ENCODE peak calls at places on chromosomes 5 and 9, in ten cellular contexts. N is GM12865, V is astrocyte of the spinal cord, G is cardiac muscle cell, D is bronchial epithelial cell, K is heart right ventricle, C is RWPE2, F is esophagus squamous epithelium, L is brain microvascular endothelial cell, E is psoas muscle. H is an unnamed sample.

GRCh38 chr5:6419340-6419852 is 29.3 kb upstream of the UBE2QL1 start:
- DNase-seq in N (no peak), V (no peak), G (no peak), D (peak; percentile 89), K (peak; percentile 10), C (no peak), F (no peak), L (no peak), E (no peak), H (no peak)

GRCh38 chr5:1729641-1730486 is 69.8 kb downstream of the MRPL36 start:
- DNase-seq in N (no peak), V (no peak), G (no peak), D (no peak), K (no peak), C (peak; percentile 51), F (no peak), L (no peak), E (no peak), H (no peak)

GRCh38 chr9:87722393-87722792 is 3.5 kb upstream of the CTSL start:
- DNase-seq in N (no peak), V (no peak), G (no peak), D (no peak), K (peak; percentile 37), C (no peak), F (no peak), L (no peak), E (no peak), H (no peak)

GRCh38 chr5:181246276-181247050 is 2.8 kb upstream of the RACK1 start:
- DNase-seq in N (peak; percentile 89), V (peak; percentile 86), G (peak; percentile 86), D (peak; percentile 64), K (peak; percentile 92), C (peak; percentile 91), F (no peak), L (peak; percentile 80), E (peak; percentile 96), H (peak; percentile 14)

GRCh38 chr5:16427572-16427971 is 38.0 kb downstream of the ZNF622 start:
- DNase-seq in N (no peak), V (no peak), G (no peak), D (no peak), K (no peak), C (no peak), F (no peak), L (no peak), E (no peak), H (no peak)

GRCh38 chr5:136174021-136174659 is 18.8 kb downstream of the SMIM32 start:
- DNase-seq in N (peak; percentile 60), V (peak; percentile 64), G (peak; percentile 34), D (peak; percentile 71), K (no peak), C (no peak), F (no peak), L (peak; percentile 53), E (no peak), H (peak; percentile 23)

GRCh38 chr9:78354324-78354973 is 57.5 kb downstream of the PSAT1 start:
- DNase-seq in N (no peak), V (no peak), G (no peak), D (no peak), K (no peak), C (no peak), F (no peak), L (no peak), E (no peak), H (no peak)

GRCh38 chr5:179822444-179822990 is 1.8 kb downstream of the SQSTM1 start:
- DNase-seq in N (no peak), V (no peak), G (no peak), D (no peak), K (no peak), C (no peak), F (no peak), L (no peak), E (no peak), H (no peak)

GRCh38 chr5:119454171-119454570 is 1.9 kb downstream of the HSD17B4 start:
- DNase-seq in N (no peak), V (no peak), G (no peak), D (no peak), K (no peak), C (no peak), F (no peak), L (no peak), E (no peak), H (no peak)

GRCh38 chr9:37550781-37551180 is 25.4 kb downstream of the FBXO10 start:
- DNase-seq in N (no peak), V (peak; percentile 47), G (no peak), D (no peak), K (no peak), C (no peak), F (no peak), L (peak; percentile 53), E (no peak), H (peak; percentile 62)

GRCh38 chr5:133240425-133241091 is 188.7 kb downstream of the HSPA4 start:
- DNase-seq in N (peak; percentile 90), V (peak; percentile 96), G (no peak), D (peak; percentile 96), K (peak; percentile 14), C (peak; percentile 93), F (no peak), L (peak; percentile 99), E (no peak), H (peak; percentile 62)

GRCh38 chr5:139711852-139712171 is 63.7 kb downstream of the CXXC5 start:
- DNase-seq in N (no peak), V (no peak), G (no peak), D (no peak), K (no peak), C (no peak), F (no peak), L (no peak), E (peak; percentile 61), H (no peak)

GRCh38 chr9:86099695-86100364 is 472 bp upstream of the GOLM1 start:
- DNase-seq in N (peak; percentile 14), V (peak; percentile 52), G (peak; percentile 49), D (peak; percentile 35), K (peak; percentile 34), C (no peak), F (no peak), L (peak; percentile 63), E (no peak), H (no peak)

GRCh38 chr9:118992813-118993747 is 376.2 kb downstream of the BRINP1 start:
- DNase-seq in N (no peak), V (no peak), G (peak; percentile 54), D (peak; percentile 32), K (no peak), C (no peak), F (no peak), L (no peak), E (no peak), H (no peak)

GRCh38 chr5:173970878-173971650 is 17.9 kb upstream of the C5orf47 start:
- DNase-seq in N (no peak), V (no peak), G (no peak), D (no peak), K (no peak), C (no peak), F (no peak), L (no peak), E (no peak), H (no peak)
- TF ChIP-seq CTCF in N (no peak), V (no peak), G (no peak), D (no peak), K (peak; percentile 10), C (no peak), F (no peak), L (peak; percentile 30), E (no peak), H (no peak)

GRCh38 chr5:43039115-43039467 is 1.0 kb downstream of the ANXA2R start:
- DNase-seq in N (no peak), V (no peak), G (no peak), D (no peak), K (no peak), C (no peak), F (no peak), L (no peak), E (no peak), H (no peak)
- H3K4me3 ChIP-seq in N (peak overlapping the region; percentile 66), V (peak overlapping the region; percentile 67), G (peak overlapping the region; percentile 5), D (no peak overlapping the region), K (peak overlapping the region; percentile 58), C (peak overlapping the region; percentile 37), F (peak overlapping the region; percentile 80), L (peak overlapping the region; percentile 77), E (peak overlapping the region; percentile 75), H (peak overlapping the region; percentile 73)

GRCh38 chr9:134983094-134983493 is 65.4 kb upstream of the FCN1 start:
- DNase-seq in N (peak; percentile 51), V (no peak), G (peak; percentile 32), D (no peak), K (no peak), C (no peak), F (no peak), L (no peak), E (no peak), H (no peak)
- TF ChIP-seq CTCF in N (peak; percentile 64), V (peak; percentile 16), G (peak; percentile 35), D (no peak), K (peak; percentile 70), C (no peak), F (no peak), L (peak; percentile 9), E (peak; percentile 41), H (no peak)

GRCh38 chr5:39076757-39077475 is 2.7 kb upstream of the RICTOR start:
- DNase-seq in N (peak; percentile 57), V (peak; percentile 36), G (no peak), D (peak; percentile 72), K (no peak), C (no peak), F (no peak), L (no peak), E (no peak), H (no peak)

GRCh38 chr5:39073759-39074008 is 515 bp downstream of the RICTOR start:
- DNase-seq in N (no peak), V (no peak), G (no peak), D (no peak), K (no peak), C (no peak), F (no peak), L (no peak), E (no peak), H (no peak)

GRCh38 chr5:39074009-39074886 is at the start of gene RICTOR:
- DNase-seq in N (peak; percentile 94), V (peak; percentile 85), G (peak; percentile 94), D (peak; percentile 69), K (peak; percentile 94), C (peak; percentile 92), F (peak; percentile 48), L (peak; percentile 84), E (peak; percentile 96), H (peak; percentile 50)

GRCh38 chr5:39079147-39079546 is 4.9 kb upstream of the RICTOR start:
- DNase-seq in N (no peak), V (no peak), G (no peak), D (no peak), K (no peak), C (no peak), F (no peak), L (no peak), E (no peak), H (no peak)

DNA sequence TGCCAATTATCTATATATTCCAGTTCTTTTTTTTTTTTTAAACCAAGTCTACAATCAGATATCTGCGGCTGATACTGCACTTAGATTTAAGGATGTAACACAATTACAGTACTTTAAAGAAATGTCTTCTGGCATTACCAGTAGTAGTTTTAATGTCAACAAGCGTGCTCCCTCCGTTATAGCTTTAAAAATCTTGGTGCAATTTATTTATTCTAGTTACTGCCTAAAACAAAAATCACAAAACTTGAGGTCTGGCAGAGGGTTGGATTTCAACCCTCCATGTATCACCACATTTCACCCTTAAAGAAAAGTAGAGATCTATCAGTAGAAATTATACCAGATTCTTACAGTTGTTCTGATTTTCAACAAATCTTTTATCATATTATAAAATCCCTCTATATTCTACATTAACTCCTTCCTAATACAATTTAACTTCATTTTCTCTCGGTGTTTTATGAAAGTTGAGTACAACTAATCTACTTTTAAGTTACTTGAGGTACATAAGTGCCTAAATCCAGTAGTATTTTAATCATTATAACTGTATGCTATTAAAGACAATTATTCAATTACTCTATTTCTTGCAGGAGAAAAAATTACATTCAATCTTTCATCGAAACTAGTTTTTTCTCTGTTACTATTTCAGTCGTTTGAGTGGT is 2.0 kb upstream of the RICTOR start:
- DNase-seq in N (no peak), V (no peak), G (no peak), D (no peak), K (no peak), C (no peak), F (no peak), L (no peak), E (no peak), H (no peak)
- H3K4me3 ChIP-seq in N (peak overlapping the region; percentile 37), V (no peak overlapping the region), G (no peak overlapping the region), D (no peak overlapping the region), K (peak overlapping the region; percentile 92), C (no peak overlapping the region), F (no peak overlapping the region), L (no peak overlapping the region), E (peak overlapping the region; percentile 74), H (no peak overlapping the region)